ENCODE peak calls at places on chromosomes 2 and 18, in five cellular contexts. P is IMR-90, B is Peyer's patch, L is upper lobe of left lung, E is right lobe of liver. N is an unnamed sample.

GRCh38 chr2:31386648-31387047 is 27.9 kb downstream of the XDH start:
- DNase-seq in P (no peak), B (no peak), L (no peak), E (no peak), N (no peak)

GRCh38 chr2:30148850-30149249 is 2.0 kb downstream of the YPEL5 start:
- DNase-seq in P (no peak), B (no peak), L (no peak), E (no peak), N (no peak)

GRCh38 chr2:56741601-56742102 is 557.9 kb downstream of the CCDC85A start:
- DNase-seq in P (peak), B (no peak), L (no peak), E (no peak), N (no peak)

GRCh38 chr18:12059334-12060181 is 34.1 kb upstream of the ANKRD62 start:
- DNase-seq in P (no peak), B (no peak), L (peak), E (no peak), N (no peak)

GRCh38 chr2:41872646-41873045 is 175.2 kb upstream of the PKDCC start:
- DNase-seq in P (peak), B (no peak), L (no peak), E (no peak), N (no peak)

GRCh38 chr2:127771756-127772155 is 39.2 kb downstream of the WDR33 start:
- DNase-seq in P (peak), B (no peak), L (no peak), E (no peak), N (no peak)

GRCh38 chr2:65937379-65938160 is 497.4 kb upstream of the MEIS1 start:
- DNase-seq in P (peak), B (no peak), L (no peak), E (no peak), N (no peak)

GRCh38 chr2:110770696-110771425 is 38.5 kb downstream of the ACOXL start:
- DNase-seq in P (peak), B (no peak), L (no peak), E (no peak), N (peak)

GRCh38 chr2:40325111-40325510 is 126.8 kb downstream of the SLC8A1 start:
- DNase-seq in P (no peak), B (no peak), L (no peak), E (no peak), N (no peak)

GRCh38 chr2:127678991-127679390 is 3.7 kb upstream of the LIMS2 start:
- DNase-seq in P (no peak), B (no peak), L (peak), E (no peak), N (peak)

GRCh38 chr2:127563458-127564428 is 28.3 kb downstream of the MYO7B start:
- DNase-seq in P (no peak), B (peak), L (no peak), E (no peak), N (no peak)

GRCh38 chr2:129762386-129763189 is 216.9 kb upstream of the RAB6C start:
- DNase-seq in P (no peak), B (no peak), L (no peak), E (no peak), N (peak)

GRCh38 chr2:197839327-197839726 is 34.9 kb downstream of the PLCL1 start:
- DNase-seq in P (no peak), B (no peak), L (no peak), E (no peak), N (no peak)

GRCh38 chr2:171811229-171811628 is 82.8 kb downstream of the SLC25A12 start:
- DNase-seq in P (peak), B (no peak), L (no peak), E (no peak), N (no peak)

GRCh38 chr2:44578401-44579135 is 216.8 kb downstream of the CAMKMT start:
- DNase-seq in P (peak), B (no peak), L (no peak), E (no peak), N (no peak)

GRCh38 chr2:18349421-18349820 is 211.0 kb downstream of the RDH14 start:
- DNase-seq in P (no peak), B (no peak), L (no peak), E (no peak), N (no peak)

GRCh38 chr18:48534364-48534763 is 4.5 kb upstream of the CTIF start:
- DNase-seq in P (peak), B (no peak), L (no peak), E (no peak), N (peak)

GRCh38 chr2:66682476-66682875 is 247.6 kb downstream of the MEIS1 start:
- DNase-seq in P (no peak), B (no peak), L (no peak), E (no peak), N (no peak)

GRCh38 chr2:8676191-8676914 is 5.5 kb upstream of the ID2 start:
- DNase-seq in P (peak), B (peak), L (peak), E (peak), N (peak)

GRCh38 chr18:76252880-76253279 is 242.2 kb downstream of the ZNF516 start:
- DNase-seq in P (peak), B (no peak), L (no peak), E (no peak), N (no peak)
- TF ChIP-seq CTCF in P (peak), B (no peak), L (no peak), E (peak), N (no peak)

DNA sequence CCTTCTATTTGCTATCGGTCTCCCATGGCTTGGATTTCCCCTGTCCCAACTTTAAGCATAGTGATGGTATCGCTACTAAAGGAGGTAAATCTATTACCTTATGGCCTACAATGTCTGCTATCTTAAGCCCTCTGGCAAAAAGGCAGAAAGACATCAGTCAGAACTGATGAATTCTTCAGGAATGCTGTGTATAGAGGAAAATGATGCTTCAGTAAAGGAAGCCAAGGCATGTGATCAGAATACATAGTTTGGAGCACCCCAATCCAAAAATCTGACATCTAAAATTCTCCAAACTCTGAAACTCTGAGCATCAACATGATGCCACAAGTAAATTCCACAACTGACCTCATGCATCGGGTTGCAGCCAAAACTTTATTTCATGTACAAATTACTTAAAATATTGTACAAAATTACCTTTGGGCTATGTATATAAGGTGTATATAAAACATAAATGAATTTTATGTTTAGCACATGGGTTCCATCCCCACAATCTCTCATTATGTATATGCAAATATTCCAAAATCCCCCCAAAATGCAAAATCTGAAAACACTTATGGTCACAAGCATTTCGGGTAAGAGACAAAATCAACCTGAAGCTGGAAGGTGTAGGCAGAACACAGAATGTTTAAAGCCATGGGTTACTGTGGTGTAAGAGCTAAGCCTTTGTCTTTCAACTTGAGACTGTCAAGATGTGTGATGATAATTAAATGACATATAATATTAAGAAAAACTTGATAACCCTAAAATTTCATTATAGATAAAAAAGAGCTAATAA is 66.2 kb downstream of the CUL3 start:
- DNase-seq in P (peak), B (no peak), L (no peak), E (no peak), N (no peak)
- TF ChIP-seq POLR2A in P (no peak), B (no peak), L (no peak), E (no peak), N (no peak)

GRCh38 chr2:121018136-121019057 is 266.6 kb downstream of the TFCP2L1 start:
- DNase-seq in P (peak), B (no peak), L (peak), E (no peak), N (no peak)
- H3K4me3 ChIP-seq in P (no peak), B (no peak), L (peak), E (no peak), N (no peak)

DNA sequence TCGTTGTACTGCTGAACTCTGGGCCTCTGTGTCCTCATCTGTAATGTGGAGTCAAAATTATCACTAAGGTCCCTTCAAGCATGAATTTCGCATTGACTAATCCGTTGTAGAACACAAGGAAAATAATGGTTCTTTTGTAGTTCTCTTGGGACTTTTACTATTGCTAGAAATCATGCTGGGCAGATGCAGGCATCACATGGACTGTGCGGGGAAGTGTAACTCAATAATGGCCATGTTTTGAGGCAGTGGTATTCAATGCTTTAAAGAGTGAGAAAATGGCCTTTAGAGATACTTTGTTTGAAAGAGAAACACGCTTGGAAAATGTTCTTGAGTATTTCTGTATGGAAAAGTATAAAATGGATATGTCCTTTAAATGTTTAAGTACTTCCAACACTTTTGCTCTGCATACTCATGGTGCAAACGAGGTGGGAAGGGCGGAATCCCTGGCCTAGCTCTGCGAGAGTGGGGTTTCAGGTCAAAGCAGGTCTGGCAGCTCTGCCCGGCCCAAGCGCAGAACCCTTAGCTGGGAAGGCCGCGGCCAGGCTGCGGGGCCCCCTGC is 117.3 kb upstream of the MSTN start:
- DNase-seq in P (no peak), B (no peak), L (no peak), E (no peak), N (peak)
- TF ChIP-seq CTCF in P (no peak), B (no peak), L (no peak), E (no peak), N (no peak)

DNA sequence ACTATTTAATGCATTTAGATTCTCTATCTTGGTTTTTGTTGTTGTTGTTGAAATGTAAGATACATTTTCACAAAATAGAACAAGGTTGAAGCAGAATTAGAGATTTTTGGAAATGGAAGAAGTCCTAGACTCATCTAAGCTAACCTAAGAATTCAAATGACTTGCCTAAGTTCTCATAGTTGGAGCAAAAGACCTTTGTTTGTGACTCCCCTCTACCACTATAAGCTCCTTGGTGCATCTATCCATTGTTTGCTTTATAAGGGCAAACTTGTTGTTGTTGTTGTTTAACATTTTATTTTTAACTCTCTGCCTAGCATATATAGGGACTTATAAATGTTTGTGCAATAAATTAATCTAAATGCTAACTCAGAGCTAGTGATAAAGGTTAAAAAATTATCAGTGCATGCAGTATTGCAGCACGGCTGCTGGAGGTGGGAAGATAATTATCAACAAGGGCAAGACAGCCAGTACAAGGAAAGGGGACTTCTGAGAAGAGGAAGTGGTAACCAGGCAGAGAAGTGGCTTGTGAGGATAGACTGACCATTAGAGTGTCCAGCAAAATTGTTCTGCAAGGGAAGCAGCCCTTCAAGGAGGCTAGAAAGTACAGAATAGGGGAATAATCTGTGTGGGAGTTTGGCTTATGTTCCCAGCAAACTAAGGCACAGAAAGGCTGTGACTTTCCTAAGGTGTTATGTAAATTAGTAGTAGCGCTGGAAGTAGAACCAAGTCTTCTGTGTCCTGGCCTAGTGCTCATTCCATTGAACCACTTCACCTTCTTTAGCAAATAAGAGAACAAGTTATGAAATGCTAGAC is 38.1 kb upstream of the ACYP2 start:
- DNase-seq in P (no peak), B (no peak), L (no peak), E (no peak), N (no peak)
- TF ChIP-seq POLR2A in P (no peak), B (no peak), L (no peak), E (no peak), N (no peak)

DNA sequence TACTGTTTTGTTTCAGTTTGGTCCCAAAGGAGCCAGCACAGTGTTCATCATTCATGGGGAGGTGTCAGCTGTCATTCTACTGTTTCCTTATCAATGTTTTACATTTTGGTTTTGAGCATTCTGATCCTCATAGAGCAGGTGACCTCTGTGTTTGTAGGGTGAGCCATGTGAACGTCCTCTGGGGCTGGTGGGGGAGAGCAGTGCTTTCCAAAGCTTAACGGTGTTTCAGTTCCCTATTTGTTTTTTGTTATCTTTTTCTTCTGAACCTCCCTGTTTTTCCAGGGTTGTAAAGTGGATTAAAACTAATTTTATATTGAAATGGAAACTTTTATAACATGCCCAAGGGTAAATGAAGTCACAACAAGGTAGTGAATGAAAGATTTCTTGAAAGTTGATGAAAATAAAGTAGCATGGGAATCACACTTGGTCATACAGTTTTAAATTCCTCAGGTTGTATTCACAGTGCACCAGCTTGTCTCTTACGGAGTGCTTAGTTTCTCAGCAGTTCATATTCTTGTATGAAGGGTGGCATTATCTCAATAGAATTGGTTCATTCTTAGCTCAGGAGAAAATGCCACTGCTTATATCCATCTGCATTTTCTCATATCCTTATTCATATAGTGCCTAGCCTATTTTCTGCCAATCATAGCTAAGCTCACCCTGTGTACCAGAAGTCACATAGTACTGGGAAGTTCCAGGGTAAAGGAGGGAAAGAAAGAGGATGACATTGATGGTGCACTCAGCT is 54.5 kb downstream of the MAP4K4 start:
- DNase-seq in P (no peak), B (peak), L (no peak), E (no peak), N (no peak)
- H3K4me3 ChIP-seq in P (no peak), B (no peak), L (no peak), E (no peak), N (no peak)

DNA sequence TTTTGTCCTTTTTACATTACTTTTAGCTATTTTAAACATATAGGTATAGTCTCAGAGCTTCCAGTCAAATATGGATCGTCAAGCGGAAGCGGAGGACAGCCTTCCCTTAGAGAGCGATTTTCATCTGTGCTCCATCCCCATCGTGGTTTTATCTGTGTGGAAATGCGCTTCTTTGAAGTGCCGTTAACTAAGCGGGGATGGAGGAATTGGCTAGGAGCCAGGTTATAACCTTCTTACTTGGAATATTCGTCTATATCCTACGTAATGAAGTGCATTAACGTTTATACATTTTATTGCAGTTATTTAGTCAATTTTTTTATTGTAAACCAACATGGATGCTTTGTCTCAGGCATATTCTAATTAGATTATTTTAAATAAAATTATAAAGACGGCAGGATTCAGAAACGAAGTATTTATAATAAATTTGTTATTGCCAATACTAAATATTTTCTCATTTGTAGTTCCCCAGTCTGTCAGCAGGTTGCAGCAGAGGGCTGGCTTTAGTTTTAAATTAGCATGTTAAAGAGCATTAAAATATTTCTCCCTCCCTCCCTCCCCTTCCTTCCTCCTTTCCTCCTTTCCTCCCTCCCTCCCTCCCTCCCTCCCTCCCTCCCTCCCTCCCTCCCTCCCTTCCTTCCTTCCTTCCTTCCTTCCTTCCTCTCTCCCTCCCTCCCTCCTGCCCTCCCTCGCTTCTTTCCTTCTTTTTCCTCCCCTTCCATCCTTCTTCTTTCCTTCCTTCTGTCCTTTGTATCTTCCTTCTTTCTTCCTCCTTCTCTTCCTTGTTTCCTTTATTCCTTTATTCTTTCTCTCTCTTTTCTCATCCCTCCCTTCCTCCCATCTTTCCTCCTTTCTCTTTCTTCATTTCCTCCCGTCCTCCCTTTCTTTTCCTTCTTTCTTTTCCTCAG is 80.6 kb upstream of the DOCK10 start:
- DNase-seq in P (peak), B (peak), L (no peak), E (no peak), N (no peak)
- TF ChIP-seq CTCF in P (peak), B (no peak), L (no peak), E (peak), N (no peak)

GRCh38 chr2:241092677-241093076 is 9.4 kb downstream of the MTERF4 start:
- DNase-seq in P (no peak), B (no peak), L (peak), E (no peak), N (no peak)
- TF ChIP-seq POLR2A in P (no peak), B (no peak), L (no peak), E (no peak), N (no peak)

GRCh38 chr18:13136689-13137040 is 81.9 kb upstream of the LDLRAD4 start:
- DNase-seq in P (no peak), B (no peak), L (peak), E (no peak), N (no peak)
- H3K4me3 ChIP-seq in P (peak), B (peak), L (peak), E (peak), N (peak)

N was measured in lower leg skin.